ENCODE peak calls at places on chromosomes 5 and 9, in six cellular contexts. One of them, this sample, is unnamed.

GRCh38 chr9:134031071-134031470 is 5.8 kb downstream of the BRD3OS start:
- DNase-seq in Peyer's patch: no peak
- DNase-seq in cardiac muscle cell: no peak
- DNase-seq in RWPE1: no peak
- DNase-seq in fibroblast of lung: no peak
- DNase-seq in OCI-LY7: no peak
- DNase-seq in this sample: no peak

GRCh38 chr5:103207653-103208052 is 50.9 kb upstream of the MACIR start:
- DNase-seq in Peyer's patch: no peak
- DNase-seq in cardiac muscle cell: peak; percentile 52
- DNase-seq in RWPE1: no peak
- DNase-seq in fibroblast of lung: no peak
- DNase-seq in OCI-LY7: no peak
- DNase-seq in this sample: no peak

GRCh38 chr9:95024097-95024671 is 293.3 kb downstream of the FANCC start:
- DNase-seq in Peyer's patch: no peak
- DNase-seq in cardiac muscle cell: no peak
- DNase-seq in RWPE1: no peak
- DNase-seq in fibroblast of lung: no peak
- DNase-seq in OCI-LY7: no peak
- DNase-seq in this sample: no peak

GRCh38 chr5:97670447-97670846 is 487.4 kb upstream of the RIOK2 start:
- DNase-seq in Peyer's patch: no peak
- DNase-seq in cardiac muscle cell: no peak
- DNase-seq in RWPE1: no peak
- DNase-seq in fibroblast of lung: no peak
- DNase-seq in OCI-LY7: no peak
- DNase-seq in this sample: no peak

GRCh38 chr9:7174301-7174700 is 416.5 kb downstream of the KDM4C start:
- DNase-seq in Peyer's patch: no peak
- DNase-seq in cardiac muscle cell: no peak
- DNase-seq in RWPE1: no peak
- DNase-seq in fibroblast of lung: no peak
- DNase-seq in OCI-LY7: no peak
- DNase-seq in this sample: no peak

GRCh38 chr5:373710-374602 is 52.4 kb downstream of the AHRR start:
- DNase-seq in Peyer's patch: peak; percentile 59
- DNase-seq in cardiac muscle cell: peak; percentile 73
- DNase-seq in RWPE1: peak; percentile 72
- DNase-seq in fibroblast of lung: peak; percentile 53
- DNase-seq in OCI-LY7: no peak
- DNase-seq in this sample: peak; percentile 82

GRCh38 chr9:2116073-2116472 is 100.9 kb downstream of the SMARCA2 start:
- DNase-seq in Peyer's patch: no peak
- DNase-seq in cardiac muscle cell: peak; percentile 15
- DNase-seq in RWPE1: no peak
- DNase-seq in fibroblast of lung: peak; percentile 15
- DNase-seq in OCI-LY7: peak; percentile 31
- DNase-seq in this sample: peak; percentile 35

GRCh38 chr5:179113143-179113530 is 53.0 kb downstream of the ZNF354C start:
- DNase-seq in Peyer's patch: no peak
- DNase-seq in cardiac muscle cell: no peak
- DNase-seq in RWPE1: no peak
- DNase-seq in fibroblast of lung: no peak
- DNase-seq in OCI-LY7: no peak
- DNase-seq in this sample: no peak

GRCh38 chr5:90876366-90876765 is 317.8 kb downstream of the ADGRV1 start:
- DNase-seq in Peyer's patch: no peak
- DNase-seq in cardiac muscle cell: no peak
- DNase-seq in RWPE1: no peak
- DNase-seq in fibroblast of lung: no peak
- DNase-seq in OCI-LY7: no peak
- DNase-seq in this sample: no peak

GRCh38 chr5:96220610-96221390 is 212.2 kb downstream of the PCSK1 start:
- DNase-seq in Peyer's patch: no peak
- DNase-seq in cardiac muscle cell: peak; percentile 71
- DNase-seq in RWPE1: peak; percentile 53
- DNase-seq in fibroblast of lung: peak; percentile 60
- DNase-seq in OCI-LY7: no peak
- DNase-seq in this sample: no peak

GRCh38 chr9:76472925-76473324 is 13.9 kb downstream of the GCNT1 start:
- DNase-seq in Peyer's patch: no peak
- DNase-seq in cardiac muscle cell: peak; percentile 29
- DNase-seq in RWPE1: no peak
- DNase-seq in fibroblast of lung: no peak
- DNase-seq in OCI-LY7: peak; percentile 32
- DNase-seq in this sample: no peak

GRCh38 chr9:126380447-126380846 is 53.8 kb downstream of the MVB12B start:
- DNase-seq in Peyer's patch: no peak
- DNase-seq in cardiac muscle cell: no peak
- DNase-seq in RWPE1: no peak
- DNase-seq in fibroblast of lung: no peak
- DNase-seq in OCI-LY7: no peak
- DNase-seq in this sample: no peak
- H3K27ac ChIP-seq in Peyer's patch: no peak overlapping the region
- H3K27ac ChIP-seq in cardiac muscle cell: no peak overlapping the region
- H3K27ac ChIP-seq in RWPE1: no peak overlapping the region
- H3K27ac ChIP-seq in fibroblast of lung: no peak overlapping the region
- H3K27ac ChIP-seq in OCI-LY7: no peak overlapping the region
- H3K27ac ChIP-seq in this sample: no peak overlapping the region

GRCh38 chr9:6080154-6080716 is 64.8 kb upstream of the RANBP6 start:
- DNase-seq in Peyer's patch: peak; percentile 85
- DNase-seq in cardiac muscle cell: peak; percentile 96
- DNase-seq in RWPE1: peak; percentile 84
- DNase-seq in fibroblast of lung: peak; percentile 90
- DNase-seq in OCI-LY7: peak; percentile 72
- DNase-seq in this sample: peak; percentile 95
- TF ChIP-seq CTCF in Peyer's patch: no peak
- TF ChIP-seq CTCF in cardiac muscle cell: no peak
- TF ChIP-seq CTCF in RWPE1: no peak
- TF ChIP-seq CTCF in fibroblast of lung: no peak
- TF ChIP-seq CTCF in OCI-LY7: no peak
- TF ChIP-seq CTCF in this sample: no peak

DNA sequence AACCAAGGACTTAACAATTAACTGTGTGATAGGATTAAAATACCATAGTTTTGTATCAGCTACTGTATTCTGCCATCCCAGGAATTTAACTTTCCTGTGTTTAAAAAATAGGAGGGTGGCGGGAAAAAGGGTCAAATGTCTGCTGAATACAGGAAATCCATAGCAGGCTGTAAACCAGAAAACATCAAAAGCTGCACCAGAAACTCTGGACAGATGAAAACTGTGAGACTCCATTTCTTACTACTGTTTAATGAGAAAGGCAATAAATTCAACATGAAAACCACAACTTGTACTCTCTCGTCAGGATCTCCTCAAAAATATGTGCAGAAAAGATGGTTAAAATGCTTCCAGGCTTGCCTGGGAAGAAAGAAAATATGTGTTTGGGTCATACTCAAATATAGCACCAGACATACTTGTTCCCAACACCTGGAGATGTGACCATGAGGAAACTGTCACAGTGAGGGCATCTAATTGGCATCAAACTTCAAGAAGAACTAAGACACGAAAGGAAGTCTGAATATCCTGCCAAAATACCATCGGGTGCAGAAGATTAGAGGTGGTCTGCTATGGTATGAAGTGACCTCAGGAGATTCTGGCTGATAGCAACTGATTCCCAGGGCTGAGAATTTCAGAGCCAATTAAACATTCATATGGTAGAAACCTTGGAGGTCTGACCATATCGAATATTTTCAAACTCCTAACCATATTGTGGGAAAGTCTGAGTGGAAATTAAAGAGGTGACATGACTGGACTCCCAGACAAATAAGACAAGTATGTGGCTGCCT is 164.7 kb upstream of the TARS1 start:
- DNase-seq in Peyer's patch: no peak
- DNase-seq in cardiac muscle cell: no peak
- DNase-seq in RWPE1: no peak
- DNase-seq in fibroblast of lung: no peak
- DNase-seq in OCI-LY7: no peak
- DNase-seq in this sample: no peak
- H3K27ac ChIP-seq in Peyer's patch: no peak overlapping the region
- H3K27ac ChIP-seq in cardiac muscle cell: no peak overlapping the region
- H3K27ac ChIP-seq in RWPE1: no peak overlapping the region
- H3K27ac ChIP-seq in fibroblast of lung: no peak overlapping the region
- H3K27ac ChIP-seq in OCI-LY7: no peak overlapping the region
- H3K27ac ChIP-seq in this sample: no peak overlapping the region

DNA sequence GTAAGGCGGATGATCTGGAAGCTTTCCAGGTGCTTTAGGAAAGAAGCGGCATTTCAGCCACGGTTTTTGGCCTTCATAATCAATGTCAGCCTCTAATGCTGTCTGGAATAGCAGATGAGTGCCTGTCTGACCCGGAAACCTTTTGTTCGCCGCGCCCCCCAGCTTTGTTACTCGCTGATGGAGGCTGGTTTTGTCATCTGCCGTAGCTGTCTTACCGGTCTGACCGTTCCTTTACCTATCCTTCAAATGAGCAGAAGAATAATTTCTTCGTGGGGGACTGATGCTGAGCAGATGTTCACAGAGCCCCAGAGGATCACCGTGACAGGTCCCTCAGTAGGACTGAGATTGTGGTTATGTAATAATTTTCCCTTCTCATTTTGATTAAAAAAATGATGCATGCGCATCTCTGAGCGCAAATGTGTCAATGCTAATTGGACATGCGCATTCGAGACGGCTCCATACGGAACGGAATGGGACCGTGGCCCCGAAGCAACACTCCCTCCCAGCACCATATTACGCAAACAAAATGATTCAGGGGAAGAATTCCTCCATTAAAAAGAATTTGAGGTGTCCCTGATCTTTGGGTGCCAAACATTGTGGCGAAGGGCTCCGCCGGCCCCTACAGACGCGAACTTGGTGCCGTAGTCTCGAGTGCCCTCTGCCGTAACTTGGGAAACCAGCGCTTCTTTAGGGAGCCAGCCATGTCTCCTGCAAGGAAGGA is 27.6 kb downstream of the TLX3 start:
- DNase-seq in Peyer's patch: no peak
- DNase-seq in cardiac muscle cell: peak; percentile 74
- DNase-seq in RWPE1: peak; percentile 55
- DNase-seq in fibroblast of lung: peak; percentile 73
- DNase-seq in OCI-LY7: no peak
- DNase-seq in this sample: peak; percentile 57
- TF ChIP-seq CTCF in Peyer's patch: peak; percentile 36
- TF ChIP-seq CTCF in cardiac muscle cell: peak; percentile 84
- TF ChIP-seq CTCF in RWPE1: peak; percentile 83
- TF ChIP-seq CTCF in fibroblast of lung: peak; percentile 75
- TF ChIP-seq CTCF in OCI-LY7: peak; percentile 38
- TF ChIP-seq CTCF in this sample: peak; percentile 75

GRCh38 chr5:125812631-125813030 is 610.6 kb upstream of the GRAMD2B start:
- DNase-seq in Peyer's patch: no peak
- DNase-seq in cardiac muscle cell: no peak
- DNase-seq in RWPE1: no peak
- DNase-seq in fibroblast of lung: no peak
- DNase-seq in OCI-LY7: no peak
- DNase-seq in this sample: no peak
- H3K27ac ChIP-seq in Peyer's patch: no peak overlapping the region
- H3K27ac ChIP-seq in cardiac muscle cell: no peak overlapping the region
- H3K27ac ChIP-seq in RWPE1: no peak overlapping the region
- H3K27ac ChIP-seq in fibroblast of lung: no peak overlapping the region
- H3K27ac ChIP-seq in OCI-LY7: no peak overlapping the region
- H3K27ac ChIP-seq in this sample: no peak overlapping the region

DNA sequence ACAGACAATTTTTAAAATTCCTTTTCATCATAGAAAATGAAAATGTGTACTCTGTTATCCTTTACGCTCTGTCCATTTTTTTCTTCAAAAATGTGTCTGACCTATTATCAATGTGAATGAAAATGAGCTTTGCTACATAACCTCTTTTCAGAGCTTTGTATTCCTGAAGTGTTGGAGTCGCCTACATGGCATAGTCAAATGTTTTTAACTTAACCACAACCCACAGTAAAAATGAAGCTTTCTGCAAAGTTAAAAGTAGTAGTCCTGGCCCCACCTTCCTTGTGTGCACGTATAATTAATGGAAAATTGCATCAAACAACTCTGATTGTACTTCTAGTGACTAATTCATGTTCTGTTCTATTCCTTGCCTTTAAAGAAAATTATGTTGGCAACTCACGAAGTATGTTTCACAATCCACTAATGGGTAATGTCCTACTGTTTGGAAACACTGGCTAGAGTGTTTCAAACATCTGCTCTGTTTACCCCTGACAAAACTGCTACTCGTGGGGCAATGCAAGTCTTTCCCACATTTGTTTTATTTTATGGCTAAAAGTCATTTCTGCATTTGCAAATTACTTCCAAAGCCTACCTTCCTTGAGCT is 18.6 kb upstream of the PSAT1 start:
- DNase-seq in Peyer's patch: no peak
- DNase-seq in cardiac muscle cell: peak; percentile 92
- DNase-seq in RWPE1: peak; percentile 43
- DNase-seq in fibroblast of lung: peak; percentile 97
- DNase-seq in OCI-LY7: no peak
- DNase-seq in this sample: no peak
- TF ChIP-seq CTCF in Peyer's patch: no peak
- TF ChIP-seq CTCF in cardiac muscle cell: no peak
- TF ChIP-seq CTCF in RWPE1: no peak
- TF ChIP-seq CTCF in fibroblast of lung: no peak
- TF ChIP-seq CTCF in OCI-LY7: no peak
- TF ChIP-seq CTCF in this sample: no peak

GRCh38 chr9:92404031-92404430 is 347 bp downstream of the OGN start:
- DNase-seq in Peyer's patch: no peak
- DNase-seq in cardiac muscle cell: no peak
- DNase-seq in RWPE1: no peak
- DNase-seq in fibroblast of lung: peak; percentile 21
- DNase-seq in OCI-LY7: no peak
- DNase-seq in this sample: no peak

GRCh38 chr9:92407818-92408217 is 3.4 kb upstream of the OGN start:
- DNase-seq in Peyer's patch: no peak
- DNase-seq in cardiac muscle cell: no peak
- DNase-seq in RWPE1: no peak
- DNase-seq in fibroblast of lung: no peak
- DNase-seq in OCI-LY7: no peak
- DNase-seq in this sample: no peak

GRCh38 chr9:92404437-92404836 is at the start of gene OGN:
- DNase-seq in Peyer's patch: no peak
- DNase-seq in cardiac muscle cell: peak; percentile 53
- DNase-seq in RWPE1: no peak
- DNase-seq in fibroblast of lung: peak; percentile 75
- DNase-seq in OCI-LY7: no peak
- DNase-seq in this sample: peak; percentile 39

GRCh38 chr9:92405770-92406169 is 1.4 kb upstream of the OGN start:
- DNase-seq in Peyer's patch: no peak
- DNase-seq in cardiac muscle cell: no peak
- DNase-seq in RWPE1: no peak
- DNase-seq in fibroblast of lung: no peak
- DNase-seq in OCI-LY7: no peak
- DNase-seq in this sample: no peak

DNA sequence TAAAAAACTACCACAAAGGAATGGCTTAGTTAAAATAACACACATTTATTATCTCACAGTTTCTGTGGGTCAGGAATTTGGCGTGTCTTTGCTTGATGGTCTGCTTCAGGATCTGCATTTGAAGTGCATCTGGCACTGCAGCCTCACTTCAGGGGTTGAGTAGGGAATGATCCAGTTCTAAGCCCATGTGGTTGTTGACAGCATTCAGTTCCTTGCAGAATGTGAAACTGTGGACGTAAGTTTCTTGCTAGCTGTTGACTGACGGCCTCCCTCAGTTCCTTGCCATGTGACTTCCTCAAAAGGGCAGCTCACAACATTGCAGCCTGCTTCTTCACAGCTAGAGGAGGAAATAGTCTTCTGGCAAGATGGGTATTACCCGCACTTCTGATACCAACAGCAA is 2.1 kb upstream of the OGN start:
- DNase-seq in Peyer's patch: peak; percentile 46
- DNase-seq in cardiac muscle cell: peak; percentile 54
- DNase-seq in RWPE1: no peak
- DNase-seq in fibroblast of lung: peak; percentile 37
- DNase-seq in OCI-LY7: peak; percentile 22
- DNase-seq in this sample: no peak
- H3K27ac ChIP-seq in Peyer's patch: peak overlapping the region; percentile 34
- H3K27ac ChIP-seq in cardiac muscle cell: no peak overlapping the region
- H3K27ac ChIP-seq in RWPE1: no peak overlapping the region
- H3K27ac ChIP-seq in fibroblast of lung: no peak overlapping the region
- H3K27ac ChIP-seq in OCI-LY7: no peak overlapping the region
- H3K27ac ChIP-seq in this sample: no peak overlapping the region

GRCh38 chr5:67964619-67965018 is 250.9 kb upstream of the PIK3R1 start:
- DNase-seq in Peyer's patch: no peak
- DNase-seq in cardiac muscle cell: no peak
- DNase-seq in RWPE1: no peak
- DNase-seq in fibroblast of lung: no peak
- DNase-seq in OCI-LY7: no peak
- DNase-seq in this sample: no peak
- TF ChIP-seq CTCF in Peyer's patch: no peak
- TF ChIP-seq CTCF in cardiac muscle cell: no peak
- TF ChIP-seq CTCF in RWPE1: no peak
- TF ChIP-seq CTCF in fibroblast of lung: no peak
- TF ChIP-seq CTCF in OCI-LY7: no peak
- TF ChIP-seq CTCF in this sample: no peak

This sample was measured in A673.